ENCODE peak calls at places on chromosomes 11 and 22, in seven cellular contexts. N is SK-N-SH, F is heart left ventricle, R is sigmoid colon, C is upper lobe of right lung, Z is cardiac muscle cell, T is heart right ventricle. L is an unnamed sample.
A peak's percentile ranks its signal among the peaks of the same experiment; 100 is the strongest.

GRCh38 chr11:61866958-61867343 is 24.4 kb downstream of the FADS3 start:
- DNase-seq in N (no peak), F (no peak), R (no peak), C (no peak), Z (no peak), T (no peak), L (no peak)

GRCh38 chr11:10381730-10382129 is 73.3 kb upstream of the AMPD3 start:
- DNase-seq in N (no peak), F (no peak), R (no peak), C (no peak), Z (no peak), T (no peak), L (no peak)

GRCh38 chr11:75346912-75347647 is 4.4 kb downstream of the ARRB1 start:
- DNase-seq in N (no peak), F (no peak), R (peak; percentile 82), C (peak; percentile 75), Z (no peak), T (peak; percentile 55), L (no peak)

GRCh38 chr11:106684944-106685343 is 333.3 kb downstream of the GUCY1A2 start:
- DNase-seq in N (no peak), F (no peak), R (no peak), C (no peak), Z (no peak), T (no peak), L (no peak)

GRCh38 chr11:69986421-69987229 is 91.5 kb upstream of the ANO1 start:
- DNase-seq in N (no peak), F (no peak), R (no peak), C (peak; percentile 2), Z (no peak), T (peak; percentile 40), L (no peak)

GRCh38 chr11:93821617-93822016 is 28.8 kb downstream of the VSTM5 start:
- DNase-seq in N (no peak), F (no peak), R (no peak), C (no peak), Z (no peak), T (no peak), L (no peak)

GRCh38 chr11:76629133-76629852 is 41.3 kb downstream of the LRRC32 start:
- DNase-seq in N (no peak), F (peak; percentile 68), R (peak; percentile 80), C (no peak), Z (no peak), T (peak; percentile 32), L (peak; percentile 48)

GRCh38 chr22:37428649-37429586 is 1.6 kb upstream of the ELFN2 start:
- DNase-seq in N (peak; percentile 88), F (no peak), R (no peak), C (no peak), Z (peak; percentile 84), T (peak; percentile 45), L (peak; percentile 45)

GRCh38 chr11:44110231-44110679 is 14.8 kb downstream of the EXT2 start:
- DNase-seq in N (peak; percentile 65), F (peak; percentile 70), R (no peak), C (no peak), Z (peak; percentile 70), T (peak; percentile 33), L (peak; percentile 53)

GRCh38 chr11:45643585-45643984 is 21.8 kb downstream of the CHST1 start:
- DNase-seq in N (no peak), F (no peak), R (no peak), C (no peak), Z (no peak), T (no peak), L (no peak)

GRCh38 chr22:34489861-34490260 is 569.6 kb upstream of the LARGE1 start:
- DNase-seq in N (no peak), F (no peak), R (no peak), C (no peak), Z (no peak), T (no peak), L (no peak)

GRCh38 chr22:46587492-46588278 is 32.5 kb upstream of the GRAMD4 start:
- DNase-seq in N (peak; percentile 71), F (peak; percentile 68), R (no peak), C (peak; percentile 72), Z (no peak), T (peak; percentile 49), L (peak; percentile 85)

GRCh38 chr11:117704416-117705150 is 92.4 kb downstream of the DSCAML1 start:
- DNase-seq in N (no peak), F (peak; percentile 48), R (no peak), C (peak; percentile 41), Z (peak; percentile 29), T (no peak), L (no peak)

GRCh38 chr22:48577014-48577690 is 1250.5 kb downstream of the BRD1 start:
- DNase-seq in N (no peak), F (no peak), R (no peak), C (no peak), Z (peak; percentile 12), T (no peak), L (no peak)

GRCh38 chr11:86099727-86100320 is 30.9 kb upstream of the PICALM start:
- DNase-seq in N (peak; percentile 40), F (no peak), R (no peak), C (no peak), Z (no peak), T (no peak), L (peak; percentile 28)

GRCh38 chr11:125270711-125271110 is 106.2 kb downstream of the PKNOX2 start:
- DNase-seq in N (no peak), F (peak; percentile 69), R (no peak), C (no peak), Z (no peak), T (no peak), L (no peak)

GRCh38 chr22:43886231-43886630 is 5.6 kb downstream of the PNPLA5 start:
- DNase-seq in N (no peak), F (no peak), R (peak; percentile 35), C (peak; percentile 30), Z (no peak), T (no peak), L (no peak)

GRCh38 chr22:48488611-48489456 is 1338.8 kb downstream of the BRD1 start:
- DNase-seq in N (peak; percentile 54), F (no peak), R (peak; percentile 44), C (peak; percentile 65), Z (peak; percentile 34), T (no peak), L (no peak)

GRCh38 chr11:8080674-8081590 is at the start of gene TUB:
- DNase-seq in N (peak; percentile 97), F (no peak), R (no peak), C (no peak), Z (peak; percentile 72), T (no peak), L (no peak)

GRCh38 chr11:12902784-12903491 is 106.2 kb upstream of the RASSF10 start:
- DNase-seq in N (no peak), F (no peak), R (no peak), C (no peak), Z (no peak), T (no peak), L (no peak)

GRCh38 chr22:17098379-17098819 is 13.6 kb downstream of the IL17RA start:
- DNase-seq in N (no peak), F (no peak), R (peak; percentile 69), C (peak; percentile 64), Z (no peak), T (no peak), L (no peak)

GRCh38 chr22:26722159-26722558 is 64.8 kb downstream of the MIAT start:
- DNase-seq in N (no peak), F (no peak), R (no peak), C (no peak), Z (no peak), T (no peak), L (no peak)

GRCh38 chr11:117300301-117300700 is 9.2 kb downstream of the BACE1-AS start:
- DNase-seq in N (peak; percentile 76), F (no peak), R (peak; percentile 69), C (peak; percentile 71), Z (peak; percentile 51), T (peak; percentile 33), L (peak; percentile 23)

GRCh38 chr11:34267440-34267839 is 90.4 kb downstream of the ABTB2 start:
- DNase-seq in N (no peak), F (no peak), R (no peak), C (no peak), Z (no peak), T (no peak), L (no peak)

GRCh38 chr11:65437436-65438227 is 15.0 kb downstream of the NEAT1 start:
- DNase-seq in N (no peak), F (no peak), R (peak; percentile 66), C (peak; percentile 36), Z (no peak), T (no peak), L (peak; percentile 10)
- H3K4me3 ChIP-seq in N (peak overlapping the region; percentile 15), F (no peak overlapping the region), R (no peak overlapping the region), C (no peak overlapping the region), Z (no peak overlapping the region), T (no peak overlapping the region), L (no peak overlapping the region)

DNA sequence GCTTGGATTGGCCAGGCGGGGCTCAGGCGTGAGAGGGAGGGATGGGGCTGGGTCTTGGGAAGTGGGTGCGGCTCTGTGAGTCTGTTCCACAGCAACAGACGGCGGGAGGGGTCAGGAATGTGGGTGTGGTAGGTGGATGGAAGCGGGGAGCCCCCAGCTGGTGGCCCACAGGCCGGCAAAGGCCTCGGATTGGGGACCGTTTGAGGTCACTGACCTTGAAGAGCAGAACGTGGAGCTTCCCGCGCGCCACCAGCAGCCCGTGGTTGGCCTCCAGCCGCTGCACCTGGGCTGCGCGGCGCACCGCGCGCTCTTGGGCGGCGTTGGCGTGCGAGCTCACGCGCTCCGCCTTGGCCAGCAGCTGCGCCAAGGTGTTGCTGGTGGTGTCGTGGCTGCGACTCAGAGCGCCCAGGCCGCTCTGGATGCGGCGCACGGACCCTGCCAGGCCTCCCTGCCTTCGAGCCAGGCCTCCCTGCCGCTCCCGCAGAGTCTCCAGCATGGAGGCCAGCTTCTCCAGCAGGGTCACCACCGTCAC is 356 bp downstream of the CAVIN3 start:
- DNase-seq in N (peak; percentile 35), F (peak; percentile 97), R (peak; percentile 96), C (peak; percentile 95), Z (peak; percentile 74), T (peak; percentile 92), L (peak; percentile 81)
- H3K4me1 ChIP-seq in N (peaks cover 8% of the 10 kb centered on the region), F (peaks cover 21% of the 10 kb centered on the region), R (peaks cover 52% of the 10 kb centered on the region), C (peaks cover 24% of the 10 kb centered on the region), Z (peaks cover 24% of the 10 kb centered on the region), T (peaks cover 6% of the 10 kb centered on the region), L (peaks cover 25% of the 10 kb centered on the region)

GRCh38 chr22:24120029-24120428 is 61.3 kb upstream of the SUSD2 start:
- DNase-seq in N (no peak), F (no peak), R (no peak), C (no peak), Z (peak; percentile 32), T (peak; percentile 51), L (no peak)
- H3K4me3 ChIP-seq in N (no peak overlapping the region), F (no peak overlapping the region), R (no peak overlapping the region), C (no peak overlapping the region), Z (no peak overlapping the region), T (no peak overlapping the region), L (no peak overlapping the region)

DNA sequence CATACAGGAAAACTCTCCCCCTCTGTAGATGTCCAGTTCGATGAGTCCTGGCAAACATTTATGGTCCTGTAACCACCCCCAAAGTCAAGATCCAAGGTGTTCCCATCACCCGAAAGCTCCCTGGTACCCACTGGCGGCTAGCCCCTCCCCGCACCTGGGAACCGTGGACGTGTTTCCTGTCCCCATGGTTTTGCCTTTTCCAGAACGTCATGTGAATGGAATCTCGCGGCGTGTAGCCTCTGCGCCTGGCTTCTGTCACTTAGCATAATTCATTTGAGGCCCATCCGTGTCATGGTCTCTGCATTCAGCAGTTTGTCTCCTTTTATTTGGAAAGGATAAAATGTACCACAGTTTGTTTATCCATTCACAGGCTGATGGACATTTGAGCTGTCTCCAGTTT is 106.3 kb downstream of the KCNQ1 start:
- DNase-seq in N (no peak), F (peak; percentile 25), R (peak; percentile 12), C (peak; percentile 34), Z (no peak), T (no peak), L (peak; percentile 13)
- H3K4me1 ChIP-seq in N (no peaks in the 10 kb centered on the region), F (no peaks in the 10 kb centered on the region), R (no peaks in the 10 kb centered on the region), C (no peaks in the 10 kb centered on the region), Z (peaks cover 9% of the 10 kb centered on the region), T (no peaks in the 10 kb centered on the region), L (no peaks in the 10 kb centered on the region)